ENCODE peak calls at places on chromosomes 5 and 9, in four cellular contexts. E, I, D and Z are unnamed samples.

GRCh38 chr5:7261049-7261448 is 134.9 kb upstream of the ADCY2 start:
- DNase-seq in E (peak), I (no peak), D (no peak), Z (peak)

GRCh38 chr5:156020650-156021049 is 306.3 kb upstream of the SGCD start:
- DNase-seq in E (no peak), I (no peak), D (no peak), Z (no peak)

GRCh38 chr5:57106661-57107060 is 67.2 kb upstream of the GPBP1 start:
- DNase-seq in E (no peak), I (no peak), D (no peak), Z (no peak)

GRCh38 chr5:56095579-56096102 is 100.9 kb upstream of the IL6ST start:
- DNase-seq in E (no peak), I (no peak), D (peak), Z (no peak)

GRCh38 chr9:91809581-91810285 is 140.3 kb downstream of the ROR2 start:
- DNase-seq in E (no peak), I (peak), D (no peak), Z (no peak)

GRCh38 chr9:89368978-89369377 is 50.7 kb downstream of the SECISBP2 start:
- DNase-seq in E (no peak), I (no peak), D (no peak), Z (no peak)

GRCh38 chr5:124398471-124398870 is 348.0 kb downstream of the ZNF608 start:
- DNase-seq in E (no peak), I (peak), D (no peak), Z (no peak)

GRCh38 chr9:8468048-8468600 is 668.5 kb upstream of the DMAC1 start:
- DNase-seq in E (no peak), I (no peak), D (no peak), Z (no peak)

GRCh38 chr5:127867006-127867788 is 164.0 kb downstream of the CCDC192 start:
- DNase-seq in E (no peak), I (no peak), D (no peak), Z (no peak)

GRCh38 chr9:71812385-71812784 is 44.1 kb upstream of the CEMIP2 start:
- DNase-seq in E (no peak), I (peak), D (no peak), Z (no peak)

GRCh38 chr5:39986614-39987013 is 561.8 kb upstream of the DAB2 start:
- DNase-seq in E (no peak), I (no peak), D (no peak), Z (no peak)

GRCh38 chr5:79107020-79107796 is 4.4 kb upstream of the BHMT start:
- DNase-seq in E (no peak), I (peak), D (no peak), Z (peak)

GRCh38 chr5:142283304-142283703 is 41.5 kb downstream of the SPRY4 start:
- DNase-seq in E (no peak), I (no peak), D (no peak), Z (no peak)

GRCh38 chr5:141945511-141946024 is 12.4 kb downstream of the PCDH12 start:
- DNase-seq in E (no peak), I (no peak), D (no peak), Z (no peak)

GRCh38 chr5:147803941-147804717 is 21.6 kb upstream of the JAKMIP2 start:
- DNase-seq in E (no peak), I (no peak), D (no peak), Z (no peak)

GRCh38 chr5:147813696-147814095 is 17.8 kb downstream of the SPINK1 start:
- DNase-seq in E (no peak), I (no peak), D (no peak), Z (no peak)

GRCh38 chr5:147805030-147805454 is 22.5 kb upstream of the JAKMIP2 start:
- DNase-seq in E (no peak), I (no peak), D (no peak), Z (no peak)

GRCh38 chr5:147809830-147810666 is 21.4 kb downstream of the SPINK1 start:
- DNase-seq in E (no peak), I (no peak), D (no peak), Z (no peak)
- TF ChIP-seq BHLHE40 in E (no peak), I (no peak), D (no peak), Z (no peak)

GRCh38 chr9:88077071-88077617 is 61.1 kb downstream of the SPATA31C2 start:
- DNase-seq in E (no peak), I (no peak), D (no peak), Z (no peak)
- TF ChIP-seq BHLHE40 in E (no peak), I (no peak), D (no peak), Z (no peak)

DNA sequence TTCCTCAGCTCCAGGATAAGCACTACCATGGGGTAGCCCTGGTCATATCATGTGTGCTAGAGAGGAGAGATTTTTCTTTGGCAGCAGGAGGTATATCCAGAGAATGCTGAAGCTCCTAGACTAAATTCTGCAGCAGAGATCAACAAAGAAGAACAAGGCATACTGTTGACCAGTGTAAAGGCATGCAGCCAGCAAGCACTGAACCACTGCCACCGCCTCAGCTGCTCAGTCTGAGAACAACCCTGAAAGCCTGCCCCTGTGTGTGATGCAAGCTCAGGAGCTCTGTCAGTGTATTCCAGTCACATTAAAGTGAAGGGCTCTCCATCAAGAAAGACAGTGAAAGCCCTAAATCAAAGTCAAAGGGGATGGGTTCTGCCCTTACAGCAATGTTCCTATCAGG is 439.5 kb upstream of the CD180 start:
- DNase-seq in E (no peak), I (no peak), D (no peak), Z (no peak)
- TF ChIP-seq BHLHE40 in E (no peak), I (no peak), D (no peak), Z (no peak)

DNA sequence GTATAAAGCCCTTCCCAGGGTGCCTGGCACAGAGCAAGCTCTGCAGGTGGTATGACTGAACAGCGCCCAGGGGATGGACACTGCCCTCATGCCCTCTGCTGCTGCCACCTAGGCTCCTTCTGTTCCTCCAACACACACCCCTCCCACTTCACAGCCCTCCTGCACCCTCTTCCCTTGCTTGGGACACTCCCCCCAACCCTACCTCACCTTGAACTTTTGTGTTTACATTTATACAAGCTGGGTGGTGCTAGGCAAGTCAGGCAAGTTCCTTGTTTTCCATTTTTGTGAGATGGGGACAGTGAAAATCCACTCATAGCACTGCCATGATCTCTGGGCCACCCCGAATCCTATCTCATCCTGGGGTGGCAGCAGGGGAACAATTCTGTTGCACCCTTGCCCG is 18.8 kb upstream of the CORO2A start:
- DNase-seq in E (no peak), I (no peak), D (no peak), Z (no peak)
- TF ChIP-seq BHLHE40 in E (no peak), I (no peak), D (no peak), Z (no peak)

DNA sequence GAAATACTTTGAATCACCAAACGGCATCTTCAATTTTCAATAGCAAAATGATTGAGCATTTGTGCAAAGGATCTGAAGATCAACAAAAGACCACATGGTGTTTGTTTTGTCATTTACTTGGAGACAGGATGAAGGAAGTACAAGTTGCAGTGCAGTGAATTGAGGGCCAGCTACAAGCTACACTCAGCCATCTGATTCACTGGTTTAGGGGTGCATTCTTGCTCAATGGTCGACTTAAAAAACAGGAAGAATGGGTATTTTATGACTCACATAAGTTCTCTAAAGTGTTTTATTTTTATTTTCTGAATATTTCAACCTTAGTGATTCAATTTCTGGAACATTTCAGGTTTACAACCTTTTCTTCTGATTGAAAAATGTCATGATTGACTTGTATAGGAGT is 412.1 kb upstream of the ADAMTSL1 start:
- DNase-seq in E (no peak), I (peak), D (no peak), Z (no peak)
- TF ChIP-seq BHLHE40 in E (no peak), I (no peak), D (no peak), Z (no peak)